ENCODE peak calls at places on chromosome 14, in nine cellular contexts. One of them, this sample, is unnamed.

GRCh38 chr14:68395585-68395984 is 397.3 kb downstream of the ZFP36L1 start:
- DNase-seq in foreskin fibroblast: peak
- DNase-seq in fibroblast of pulmonary artery: peak
- DNase-seq in astrocyte of the spinal cord: peak
- DNase-seq in CD8-positive, alpha-beta T cell: no peak
- DNase-seq in fibroblast of mammary gland: peak
- DNase-seq in dorsolateral prefrontal cortex: no peak
- DNase-seq in fibroblast of lung: peak
- DNase-seq in brain microvascular endothelial cell: no peak
- DNase-seq in this sample: peak

GRCh38 chr14:64970776-64971451 is 1.2 kb downstream of the RAB15 start:
- DNase-seq in foreskin fibroblast: peak
- DNase-seq in brain microvascular endothelial cell: no peak
- DNase-seq in dorsolateral prefrontal cortex: no peak
- DNase-seq in fibroblast of pulmonary artery: no peak
- DNase-seq in fibroblast of lung: no peak
- DNase-seq in fibroblast of mammary gland: no peak
- DNase-seq in astrocyte of the spinal cord: no peak
- DNase-seq in CD8-positive, alpha-beta T cell: no peak
- DNase-seq in this sample: no peak

GRCh38 chr14:53929871-53930685 is 26.5 kb downstream of the BMP4 start:
- DNase-seq in foreskin fibroblast: peak
- DNase-seq in fibroblast of pulmonary artery: no peak
- DNase-seq in CD8-positive, alpha-beta T cell: no peak
- DNase-seq in astrocyte of the spinal cord: no peak
- DNase-seq in dorsolateral prefrontal cortex: no peak
- DNase-seq in fibroblast of lung: no peak
- DNase-seq in brain microvascular endothelial cell: no peak
- DNase-seq in fibroblast of mammary gland: no peak
- DNase-seq in this sample: peak

GRCh38 chr14:53793790-53794560 is 162.7 kb downstream of the BMP4 start:
- DNase-seq in fibroblast of lung: peak
- DNase-seq in foreskin fibroblast: peak
- DNase-seq in fibroblast of pulmonary artery: peak
- DNase-seq in CD8-positive, alpha-beta T cell: no peak
- DNase-seq in astrocyte of the spinal cord: peak
- DNase-seq in fibroblast of mammary gland: no peak
- DNase-seq in dorsolateral prefrontal cortex: peak
- DNase-seq in brain microvascular endothelial cell: no peak
- DNase-seq in this sample: no peak

GRCh38 chr14:78595797-78596196 is 425.6 kb downstream of the NRXN3 start:
- DNase-seq in dorsolateral prefrontal cortex: no peak
- DNase-seq in brain microvascular endothelial cell: no peak
- DNase-seq in astrocyte of the spinal cord: no peak
- DNase-seq in CD8-positive, alpha-beta T cell: no peak
- DNase-seq in fibroblast of lung: no peak
- DNase-seq in foreskin fibroblast: peak
- DNase-seq in fibroblast of pulmonary artery: no peak
- DNase-seq in fibroblast of mammary gland: no peak
- DNase-seq in this sample: no peak

GRCh38 chr14:106564058-106564643 is 1037.8 kb downstream of the TMEM121 start:
- DNase-seq in fibroblast of mammary gland: no peak
- DNase-seq in astrocyte of the spinal cord: no peak
- DNase-seq in fibroblast of pulmonary artery: no peak
- DNase-seq in CD8-positive, alpha-beta T cell: peak
- DNase-seq in fibroblast of lung: no peak
- DNase-seq in foreskin fibroblast: no peak
- DNase-seq in dorsolateral prefrontal cortex: no peak
- DNase-seq in brain microvascular endothelial cell: no peak
- DNase-seq in this sample: no peak

GRCh38 chr14:106842687-106843086 is 1316.3 kb downstream of the TMEM121 start:
- DNase-seq in dorsolateral prefrontal cortex: no peak
- DNase-seq in astrocyte of the spinal cord: no peak
- DNase-seq in fibroblast of pulmonary artery: no peak
- DNase-seq in fibroblast of mammary gland: no peak
- DNase-seq in foreskin fibroblast: no peak
- DNase-seq in fibroblast of lung: no peak
- DNase-seq in brain microvascular endothelial cell: no peak
- DNase-seq in CD8-positive, alpha-beta T cell: no peak
- DNase-seq in this sample: no peak

GRCh38 chr14:23114669-23115491 is 4.2 kb downstream of the CEBPE start:
- DNase-seq in fibroblast of mammary gland: peak
- DNase-seq in foreskin fibroblast: peak
- DNase-seq in CD8-positive, alpha-beta T cell: no peak
- DNase-seq in brain microvascular endothelial cell: peak
- DNase-seq in fibroblast of pulmonary artery: peak
- DNase-seq in fibroblast of lung: peak
- DNase-seq in dorsolateral prefrontal cortex: no peak
- DNase-seq in astrocyte of the spinal cord: peak
- DNase-seq in this sample: peak

GRCh38 chr14:73700325-73700724 is 13.9 kb downstream of the PNMA1 start:
- DNase-seq in fibroblast of pulmonary artery: no peak
- DNase-seq in astrocyte of the spinal cord: no peak
- DNase-seq in foreskin fibroblast: no peak
- DNase-seq in dorsolateral prefrontal cortex: no peak
- DNase-seq in brain microvascular endothelial cell: no peak
- DNase-seq in fibroblast of mammary gland: no peak
- DNase-seq in CD8-positive, alpha-beta T cell: no peak
- DNase-seq in fibroblast of lung: no peak
- DNase-seq in this sample: no peak

GRCh38 chr14:23160924-23161522 is 22.4 kb downstream of the SLC7A8 start:
- DNase-seq in foreskin fibroblast: peak
- DNase-seq in CD8-positive, alpha-beta T cell: no peak
- DNase-seq in brain microvascular endothelial cell: peak
- DNase-seq in astrocyte of the spinal cord: peak
- DNase-seq in dorsolateral prefrontal cortex: no peak
- DNase-seq in fibroblast of pulmonary artery: peak
- DNase-seq in fibroblast of mammary gland: peak
- DNase-seq in fibroblast of lung: peak
- DNase-seq in this sample: peak

GRCh38 chr14:80781968-80782367 is 159.6 kb downstream of the CEP128 start:
- DNase-seq in brain microvascular endothelial cell: no peak
- DNase-seq in dorsolateral prefrontal cortex: no peak
- DNase-seq in astrocyte of the spinal cord: peak
- DNase-seq in fibroblast of pulmonary artery: peak
- DNase-seq in CD8-positive, alpha-beta T cell: no peak
- DNase-seq in foreskin fibroblast: peak
- DNase-seq in fibroblast of lung: no peak
- DNase-seq in fibroblast of mammary gland: peak
- DNase-seq in this sample: no peak

GRCh38 chr14:85549697-85550096 is 19.8 kb downstream of the FLRT2 start:
- DNase-seq in brain microvascular endothelial cell: no peak
- DNase-seq in CD8-positive, alpha-beta T cell: no peak
- DNase-seq in fibroblast of lung: no peak
- DNase-seq in foreskin fibroblast: no peak
- DNase-seq in fibroblast of pulmonary artery: peak
- DNase-seq in dorsolateral prefrontal cortex: no peak
- DNase-seq in astrocyte of the spinal cord: no peak
- DNase-seq in fibroblast of mammary gland: no peak
- DNase-seq in this sample: peak

GRCh38 chr14:104080557-104081492 is 4.7 kb upstream of the ASPG start:
- DNase-seq in dorsolateral prefrontal cortex: no peak
- DNase-seq in brain microvascular endothelial cell: no peak
- DNase-seq in astrocyte of the spinal cord: no peak
- DNase-seq in fibroblast of lung: no peak
- DNase-seq in CD8-positive, alpha-beta T cell: no peak
- DNase-seq in foreskin fibroblast: no peak
- DNase-seq in fibroblast of pulmonary artery: no peak
- DNase-seq in fibroblast of mammary gland: no peak
- DNase-seq in this sample: no peak

GRCh38 chr14:69260246-69260978 is 454 bp downstream of the GALNT16 start:
- DNase-seq in brain microvascular endothelial cell: peak
- DNase-seq in foreskin fibroblast: no peak
- DNase-seq in fibroblast of lung: peak
- DNase-seq in CD8-positive, alpha-beta T cell: no peak
- DNase-seq in fibroblast of pulmonary artery: no peak
- DNase-seq in astrocyte of the spinal cord: no peak
- DNase-seq in dorsolateral prefrontal cortex: no peak
- DNase-seq in fibroblast of mammary gland: no peak
- DNase-seq in this sample: peak

GRCh38 chr14:98952595-98953325 is 319.2 kb downstream of the BCL11B start:
- DNase-seq in brain microvascular endothelial cell: peak
- DNase-seq in fibroblast of lung: peak
- DNase-seq in fibroblast of mammary gland: peak
- DNase-seq in fibroblast of pulmonary artery: peak
- DNase-seq in foreskin fibroblast: peak
- DNase-seq in dorsolateral prefrontal cortex: no peak
- DNase-seq in CD8-positive, alpha-beta T cell: no peak
- DNase-seq in astrocyte of the spinal cord: peak
- DNase-seq in this sample: no peak

GRCh38 chr14:101817511-101818001 is 56.0 kb downstream of the PPP2R5C start:
- DNase-seq in CD8-positive, alpha-beta T cell: no peak
- DNase-seq in fibroblast of lung: no peak
- DNase-seq in fibroblast of pulmonary artery: no peak
- DNase-seq in fibroblast of mammary gland: no peak
- DNase-seq in foreskin fibroblast: no peak
- DNase-seq in astrocyte of the spinal cord: no peak
- DNase-seq in dorsolateral prefrontal cortex: no peak
- DNase-seq in brain microvascular endothelial cell: no peak
- DNase-seq in this sample: no peak

GRCh38 chr14:105865266-105865903 is 339.0 kb downstream of the TMEM121 start:
- DNase-seq in fibroblast of mammary gland: no peak
- DNase-seq in brain microvascular endothelial cell: no peak
- DNase-seq in fibroblast of pulmonary artery: no peak
- DNase-seq in CD8-positive, alpha-beta T cell: no peak
- DNase-seq in dorsolateral prefrontal cortex: peak
- DNase-seq in foreskin fibroblast: no peak
- DNase-seq in fibroblast of lung: no peak
- DNase-seq in astrocyte of the spinal cord: no peak
- DNase-seq in this sample: no peak

GRCh38 chr14:58969951-58970751 is 218.3 kb upstream of the DAAM1 start:
- DNase-seq in dorsolateral prefrontal cortex: no peak
- DNase-seq in foreskin fibroblast: no peak
- DNase-seq in CD8-positive, alpha-beta T cell: no peak
- DNase-seq in fibroblast of pulmonary artery: peak
- DNase-seq in fibroblast of mammary gland: no peak
- DNase-seq in fibroblast of lung: no peak
- DNase-seq in astrocyte of the spinal cord: peak
- DNase-seq in brain microvascular endothelial cell: peak
- DNase-seq in this sample: peak

GRCh38 chr14:106872619-106873446 is 1346.5 kb downstream of the TMEM121 start:
- DNase-seq in fibroblast of pulmonary artery: no peak
- DNase-seq in brain microvascular endothelial cell: peak
- DNase-seq in astrocyte of the spinal cord: no peak
- DNase-seq in foreskin fibroblast: peak
- DNase-seq in dorsolateral prefrontal cortex: no peak
- DNase-seq in fibroblast of lung: no peak
- DNase-seq in fibroblast of mammary gland: peak
- DNase-seq in CD8-positive, alpha-beta T cell: peak
- DNase-seq in this sample: no peak

GRCh38 chr14:100386121-100386520 is 63.0 kb downstream of the SLC25A47 start:
- DNase-seq in CD8-positive, alpha-beta T cell: no peak
- DNase-seq in dorsolateral prefrontal cortex: no peak
- DNase-seq in fibroblast of mammary gland: no peak
- DNase-seq in brain microvascular endothelial cell: no peak
- DNase-seq in foreskin fibroblast: no peak
- DNase-seq in fibroblast of pulmonary artery: peak
- DNase-seq in fibroblast of lung: no peak
- DNase-seq in astrocyte of the spinal cord: no peak
- DNase-seq in this sample: no peak

GRCh38 chr14:21068521-21069387 is 1.4 kb upstream of the ARHGEF40 start:
- DNase-seq in foreskin fibroblast: peak
- DNase-seq in CD8-positive, alpha-beta T cell: peak
- DNase-seq in astrocyte of the spinal cord: peak
- DNase-seq in fibroblast of mammary gland: peak
- DNase-seq in fibroblast of lung: peak
- DNase-seq in fibroblast of pulmonary artery: peak
- DNase-seq in dorsolateral prefrontal cortex: peak
- DNase-seq in brain microvascular endothelial cell: peak
- DNase-seq in this sample: peak
- H3K4me3 ChIP-seq in foreskin fibroblast: peak
- H3K4me3 ChIP-seq in CD8-positive, alpha-beta T cell: peak
- H3K4me3 ChIP-seq in astrocyte of the spinal cord: peak
- H3K4me3 ChIP-seq in fibroblast of mammary gland: peak
- H3K4me3 ChIP-seq in fibroblast of lung: no peak
- H3K4me3 ChIP-seq in fibroblast of pulmonary artery: peak
- H3K4me3 ChIP-seq in dorsolateral prefrontal cortex: peak
- H3K4me3 ChIP-seq in brain microvascular endothelial cell: peak
- H3K4me3 ChIP-seq in this sample: peak

GRCh38 chr14:50003213-50004021 is 110.5 kb downstream of the ARF6 start:
- DNase-seq in foreskin fibroblast: peak
- DNase-seq in fibroblast of mammary gland: peak
- DNase-seq in brain microvascular endothelial cell: peak
- DNase-seq in dorsolateral prefrontal cortex: no peak
- DNase-seq in fibroblast of lung: peak
- DNase-seq in CD8-positive, alpha-beta T cell: peak
- DNase-seq in astrocyte of the spinal cord: peak
- DNase-seq in fibroblast of pulmonary artery: peak
- DNase-seq in this sample: peak
- TF ChIP-seq CTCF in foreskin fibroblast: no peak
- TF ChIP-seq CTCF in fibroblast of mammary gland: no peak
- TF ChIP-seq CTCF in brain microvascular endothelial cell: peak
- TF ChIP-seq CTCF in dorsolateral prefrontal cortex: no peak
- TF ChIP-seq CTCF in fibroblast of lung: peak
- TF ChIP-seq CTCF in CD8-positive, alpha-beta T cell: peak
- TF ChIP-seq CTCF in astrocyte of the spinal cord: no peak
- TF ChIP-seq CTCF in fibroblast of pulmonary artery: no peak
- TF ChIP-seq CTCF in this sample: peak

DNA sequence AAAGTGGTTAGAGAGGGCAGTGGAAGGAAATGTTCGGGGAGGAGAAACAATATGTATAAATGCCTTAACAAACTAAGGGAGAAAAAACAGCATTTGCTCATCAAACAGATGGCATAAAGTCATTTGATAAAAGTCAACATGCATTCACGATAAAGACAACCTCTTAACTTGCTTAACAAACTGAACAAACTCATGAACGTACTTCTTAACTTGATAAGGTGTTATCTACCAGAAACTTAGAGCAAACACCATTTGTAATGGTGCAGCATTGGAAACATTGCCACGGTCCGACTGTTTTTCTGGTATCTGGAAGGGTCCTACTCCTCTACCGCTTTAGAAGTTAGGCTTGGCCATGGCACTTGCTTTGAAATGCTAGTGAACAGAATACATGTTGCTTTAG is 4.2 kb upstream of the RPS6KL1 start:
- DNase-seq in brain microvascular endothelial cell: no peak
- DNase-seq in dorsolateral prefrontal cortex: no peak
- DNase-seq in fibroblast of pulmonary artery: no peak
- DNase-seq in fibroblast of lung: no peak
- DNase-seq in foreskin fibroblast: no peak
- DNase-seq in CD8-positive, alpha-beta T cell: no peak
- DNase-seq in fibroblast of mammary gland: no peak
- DNase-seq in astrocyte of the spinal cord: no peak
- DNase-seq in this sample: no peak
- H3K4me3 ChIP-seq in brain microvascular endothelial cell: no peak
- H3K4me3 ChIP-seq in dorsolateral prefrontal cortex: no peak
- H3K4me3 ChIP-seq in fibroblast of pulmonary artery: no peak
- H3K4me3 ChIP-seq in fibroblast of lung: no peak
- H3K4me3 ChIP-seq in foreskin fibroblast: no peak
- H3K4me3 ChIP-seq in CD8-positive, alpha-beta T cell: no peak
- H3K4me3 ChIP-seq in fibroblast of mammary gland: no peak
- H3K4me3 ChIP-seq in astrocyte of the spinal cord: no peak
- H3K4me3 ChIP-seq in this sample: no peak

DNA sequence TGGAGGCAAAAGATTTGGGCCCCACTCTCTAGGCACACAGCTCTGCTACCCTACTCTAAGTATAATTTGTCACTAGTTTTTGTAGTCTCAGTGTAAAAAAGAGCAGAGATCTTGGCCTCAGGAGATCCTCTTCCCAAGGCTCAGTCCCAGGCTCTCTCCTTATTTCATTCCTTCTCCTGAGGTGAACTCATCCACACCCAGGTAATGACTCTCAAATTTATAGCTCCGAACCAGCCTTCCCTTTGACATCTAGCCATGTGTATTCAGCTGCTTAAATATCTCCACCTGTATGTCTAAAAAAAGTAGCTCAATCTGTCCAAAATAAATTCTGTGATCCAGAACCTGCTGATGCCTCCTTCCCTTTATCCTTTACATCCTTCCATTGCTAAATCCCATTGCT is 173.5 kb upstream of the HIF1A start:
- DNase-seq in brain microvascular endothelial cell: no peak
- DNase-seq in fibroblast of lung: no peak
- DNase-seq in foreskin fibroblast: no peak
- DNase-seq in fibroblast of pulmonary artery: no peak
- DNase-seq in dorsolateral prefrontal cortex: no peak
- DNase-seq in fibroblast of mammary gland: no peak
- DNase-seq in astrocyte of the spinal cord: no peak
- DNase-seq in CD8-positive, alpha-beta T cell: no peak
- DNase-seq in this sample: no peak
- TF ChIP-seq CTCF in brain microvascular endothelial cell: no peak
- TF ChIP-seq CTCF in fibroblast of lung: no peak
- TF ChIP-seq CTCF in foreskin fibroblast: no peak
- TF ChIP-seq CTCF in fibroblast of pulmonary artery: no peak
- TF ChIP-seq CTCF in dorsolateral prefrontal cortex: no peak
- TF ChIP-seq CTCF in fibroblast of mammary gland: no peak
- TF ChIP-seq CTCF in astrocyte of the spinal cord: no peak
- TF ChIP-seq CTCF in CD8-positive, alpha-beta T cell: no peak
- TF ChIP-seq CTCF in this sample: no peak